ENCODE peak calls at places on chromosome 7, in ten cellular contexts. Q is stimulated activated CD8-positive, alpha-beta memory T cell treated with anti-CD3 and anti-CD28 coated beads, Interleukin-15, amount 100 ng/mL, for 24 hours; V is EH; G is IMR-90; W is transverse colon; N is hippocampal formation; F is mesenchymal stem cell; H is stimulated activated CD4-positive, alpha-beta T cell treated with anti-CD3 and anti-CD28 coated beads, TNF-alpha, amount 100 ng/mL, for 4 hours; E is NCI-H2029; C is B cell. L is an unnamed sample.

GRCh38 chr7:12674053-12674452 is 13.4 kb upstream of the ARL4A start:
- DNase-seq in Q (no peak), V (no peak), G (no peak), W (no peak), N (no peak), F (no peak), H (no peak), E (no peak), C (no peak), L (no peak)

GRCh38 chr7:51187941-51188340 is 128.7 kb downstream of the COBL start:
- DNase-seq in Q (no peak), V (no peak), G (no peak), W (no peak), N (peak), F (no peak), H (no peak), E (no peak), C (no peak), L (no peak)

GRCh38 chr7:47572939-47573757 is 8.8 kb downstream of the TNS3 start:
- DNase-seq in Q (no peak), V (no peak), G (no peak), W (no peak), N (no peak), F (no peak), H (no peak), E (no peak), C (no peak), L (no peak)

GRCh38 chr7:25894002-25894901 is 257.7 kb upstream of the NFE2L3 start:
- DNase-seq in Q (no peak), V (peak), G (no peak), W (peak), N (no peak), F (no peak), H (no peak), E (peak), C (no peak), L (no peak)

GRCh38 chr7:96093435-96093834 is 228.5 kb downstream of the SLC25A13 start:
- DNase-seq in Q (no peak), V (peak), G (peak), W (no peak), N (no peak), F (peak), H (no peak), E (no peak), C (no peak), L (no peak)

GRCh38 chr7:131827421-131827820 is 271.0 kb upstream of the PODXL start:
- DNase-seq in Q (no peak), V (no peak), G (no peak), W (no peak), N (no peak), F (no peak), H (no peak), E (no peak), C (no peak), L (no peak)

GRCh38 chr7:116021237-116021636 is 9.3 kb downstream of the TFEC start:
- DNase-seq in Q (no peak), V (no peak), G (no peak), W (no peak), N (no peak), F (no peak), H (no peak), E (no peak), C (no peak), L (no peak)

GRCh38 chr7:102306916-102307677 is 20.4 kb downstream of the SH2B2 start:
- DNase-seq in Q (no peak), V (peak), G (peak), W (peak), N (peak), F (peak), H (no peak), E (no peak), C (peak), L (peak)

GRCh38 chr7:129502708-129503685 is 666 bp downstream of the SMKR1 start:
- DNase-seq in Q (no peak), V (no peak), G (no peak), W (no peak), N (no peak), F (peak), H (peak), E (no peak), C (no peak), L (no peak)

GRCh38 chr7:158406817-158407216 is 180.8 kb downstream of the PTPRN2 start:
- DNase-seq in Q (no peak), V (no peak), G (no peak), W (peak), N (no peak), F (no peak), H (no peak), E (no peak), C (no peak), L (no peak)

GRCh38 chr7:55239406-55239805 is 125.7 kb upstream of the LANCL2 start:
- DNase-seq in Q (no peak), V (no peak), G (no peak), W (no peak), N (no peak), F (no peak), H (no peak), E (no peak), C (no peak), L (no peak)

GRCh38 chr7:3683886-3684539 is 383.0 kb downstream of the SDK1 start:
- DNase-seq in Q (no peak), V (no peak), G (no peak), W (peak), N (no peak), F (no peak), H (no peak), E (no peak), C (no peak), L (no peak)

GRCh38 chr7:139505563-139505962 is 17.9 kb upstream of the CLEC2L start:
- DNase-seq in Q (no peak), V (no peak), G (no peak), W (no peak), N (no peak), F (peak), H (no peak), E (no peak), C (no peak), L (no peak)

GRCh38 chr7:25680636-25681035 is 452.4 kb upstream of the NPVF start:
- DNase-seq in Q (no peak), V (no peak), G (no peak), W (no peak), N (no peak), F (no peak), H (no peak), E (no peak), C (no peak), L (no peak)

L was measured in MV-4-11.